ENCODE peak calls at places on chromosomes 1 and 21, in six cellular contexts. D is IMR-90, E is H9, J is H1, K is mesenchymal stem cell, B is trophoblast cell. T is an unnamed sample.

GRCh38 chr1:41518471-41518870 is 34.0 kb upstream of the EDN2 start:
- DNase-seq in D (no peak), E (no peak), J (no peak), K (no peak), B (no peak), T (no peak)

GRCh38 chr1:225746361-225747179 is 31.1 kb upstream of the SRP9 start:
- DNase-seq in D (peak), E (peak), J (peak), K (peak), B (no peak), T (peak)

GRCh38 chr1:162417650-162418049 is 5.7 kb upstream of the SH2D1B start:
- DNase-seq in D (no peak), E (no peak), J (no peak), K (no peak), B (no peak), T (no peak)

GRCh38 chr1:53631622-53632310 is 107.2 kb downstream of the GLIS1 start:
- DNase-seq in D (no peak), E (peak), J (no peak), K (no peak), B (no peak), T (no peak)

GRCh38 chr1:216580538-216581057 is 142.6 kb downstream of the ESRRG start:
- DNase-seq in D (no peak), E (no peak), J (no peak), K (peak), B (no peak), T (no peak)

GRCh38 chr1:27552911-27553420 is 51.0 kb downstream of the AHDC1 start:
- DNase-seq in D (no peak), E (peak), J (no peak), K (no peak), B (no peak), T (no peak)

GRCh38 chr21:36716836-36717235 is 17.9 kb downstream of the SIM2 start:
- DNase-seq in D (no peak), E (no peak), J (no peak), K (no peak), B (no peak), T (no peak)

GRCh38 chr1:21514245-21514644 is 5.0 kb downstream of the ALPL start:
- DNase-seq in D (no peak), E (no peak), J (no peak), K (no peak), B (no peak), T (no peak)

GRCh38 chr1:198113302-198113701 is 43.5 kb upstream of the NEK7 start:
- DNase-seq in D (peak), E (no peak), J (no peak), K (no peak), B (peak), T (no peak)

GRCh38 chr1:219961684-219962083 is 33.3 kb upstream of the SLC30A10 start:
- DNase-seq in D (no peak), E (no peak), J (no peak), K (no peak), B (no peak), T (no peak)

GRCh38 chr1:41221995-41222991 is 19.8 kb downstream of the SCMH1 start:
- DNase-seq in D (no peak), E (no peak), J (no peak), K (peak), B (no peak), T (no peak)

GRCh38 chr1:87463917-87464565 is 135.4 kb downstream of the LMO4 start:
- DNase-seq in D (no peak), E (no peak), J (no peak), K (no peak), B (no peak), T (no peak)

GRCh38 chr1:48471603-48472576 is at the start of gene SPATA6:
- DNase-seq in D (peak), E (peak), J (peak), K (peak), B (peak), T (peak)

GRCh38 chr1:227563319-227564201 is at the start of gene ZNF678:
- DNase-seq in D (peak), E (peak), J (peak), K (peak), B (peak), T (peak)
- H4K8ac ChIP-seq in D (peak), E (peak), J (peak), K (peak), B (peak), T (peak)

DNA sequence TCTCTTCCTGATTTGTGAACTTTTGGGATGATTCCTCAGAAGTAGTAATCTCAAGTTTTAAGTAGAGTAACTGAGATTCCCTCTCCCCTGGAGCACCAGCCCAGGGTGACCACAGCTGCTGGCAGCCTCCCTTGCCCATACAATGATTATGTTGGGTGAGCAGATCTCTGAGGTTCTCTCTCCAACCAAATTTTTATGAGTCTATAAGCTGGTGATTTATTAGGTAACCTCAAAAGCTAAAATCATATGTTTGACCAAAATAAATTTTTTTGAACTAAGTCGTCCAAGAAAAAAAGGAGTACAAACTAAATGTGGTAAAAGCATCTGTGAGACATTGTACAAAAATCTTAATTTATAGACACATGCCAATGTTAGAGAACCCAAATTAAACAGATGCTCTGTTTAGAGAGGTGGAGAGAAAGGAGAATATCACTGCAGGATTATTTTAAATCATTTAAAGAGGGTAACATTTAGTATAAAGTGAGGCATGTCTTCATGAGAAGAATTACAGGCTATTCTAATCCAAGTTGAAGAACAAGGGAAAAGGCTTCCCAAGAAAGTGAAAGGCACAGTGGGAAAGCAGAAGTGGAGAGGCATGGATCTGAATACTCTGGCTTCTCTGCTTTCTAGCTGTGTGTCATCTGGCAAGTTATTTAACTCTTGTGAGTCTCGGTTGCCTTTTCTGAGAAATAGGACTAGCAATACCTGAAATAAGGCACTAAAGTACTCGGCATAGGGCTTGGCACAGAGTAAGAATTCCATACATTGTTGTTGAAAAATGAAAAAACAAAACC is 2.5 kb downstream of the AKNAD1 start:
- DNase-seq in D (no peak), E (no peak), J (no peak), K (no peak), B (no peak), T (no peak)
- H2AFZ ChIP-seq in D (no peak), E (no peak), J (peak), K (no peak), B (no peak), T (no peak)

GRCh38 chr1:211382714-211383480 is 56.3 kb downstream of the TRAF5 start:
- DNase-seq in D (peak), E (peak), J (peak), K (peak), B (peak), T (peak)
- H4K8ac ChIP-seq in D (peak), E (no peak), J (peak), K (peak), B (peak), T (peak)

DNA sequence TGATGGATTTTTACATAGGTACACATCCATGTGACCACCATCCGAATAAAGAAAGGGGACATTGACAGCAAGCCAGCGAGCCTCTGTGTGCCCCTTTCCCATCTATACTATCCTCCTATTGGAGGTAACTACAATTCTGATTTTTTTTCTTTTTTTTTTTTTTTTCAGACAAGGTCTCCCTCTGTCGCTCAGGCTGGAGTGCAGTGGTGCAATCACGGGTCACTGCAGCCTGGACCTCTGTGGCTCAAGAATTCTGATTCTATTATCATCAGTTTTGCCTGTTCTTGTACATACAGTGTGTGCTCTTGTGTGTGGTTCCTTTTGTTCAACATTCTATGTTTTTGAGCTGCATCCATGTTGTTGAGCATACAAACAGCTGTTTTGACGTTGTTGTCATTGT is 56.0 kb upstream of the SRSF10 start:
- DNase-seq in D (no peak), E (no peak), J (no peak), K (no peak), B (no peak), T (no peak)
- H2AFZ ChIP-seq in D (no peak), E (no peak), J (no peak), K (no peak), B (no peak), T (no peak)

T was measured in neuronal stem cell.